ENCODE peak calls at places on chromosomes 7 and 10, in seven cellular contexts. One of them, this sample, is unnamed.

GRCh38 chr10:15461353-15462108 is 90.4 kb upstream of the FAM171A1 start:
- DNase-seq in GM06990: no peak
- DNase-seq in GM12865: peak
- DNase-seq in Panc1: no peak
- DNase-seq in GM12878: no peak
- DNase-seq in mucosa of descending colon: peak
- DNase-seq in brain microvascular endothelial cell: peak
- DNase-seq in this sample: peak

GRCh38 chr10:69097729-69098128 is 9.8 kb downstream of the SRGN start:
- DNase-seq in GM06990: no peak
- DNase-seq in brain microvascular endothelial cell: no peak
- DNase-seq in GM12878: no peak
- DNase-seq in Panc1: no peak
- DNase-seq in GM12865: no peak
- DNase-seq in mucosa of descending colon: no peak
- DNase-seq in this sample: no peak

GRCh38 chr7:46930336-46930735 is 651.6 kb downstream of the TNS3 start:
- DNase-seq in GM12878: no peak
- DNase-seq in GM06990: no peak
- DNase-seq in Panc1: peak
- DNase-seq in mucosa of descending colon: no peak
- DNase-seq in GM12865: peak
- DNase-seq in brain microvascular endothelial cell: peak
- DNase-seq in this sample: peak

GRCh38 chr10:14438057-14438456 is 107.3 kb upstream of the FRMD4A start:
- DNase-seq in GM12865: no peak
- DNase-seq in GM06990: no peak
- DNase-seq in brain microvascular endothelial cell: no peak
- DNase-seq in mucosa of descending colon: no peak
- DNase-seq in GM12878: no peak
- DNase-seq in Panc1: no peak
- DNase-seq in this sample: no peak

GRCh38 chr7:2019693-2020511 is 212.8 kb downstream of the MAD1L1 start:
- DNase-seq in GM06990: peak
- DNase-seq in brain microvascular endothelial cell: peak
- DNase-seq in mucosa of descending colon: peak
- DNase-seq in GM12865: peak
- DNase-seq in Panc1: no peak
- DNase-seq in GM12878: no peak
- DNase-seq in this sample: peak

GRCh38 chr10:110336111-110336721 is 31.5 kb upstream of the SMNDC1 start:
- DNase-seq in GM12878: no peak
- DNase-seq in mucosa of descending colon: no peak
- DNase-seq in Panc1: no peak
- DNase-seq in brain microvascular endothelial cell: peak
- DNase-seq in GM06990: no peak
- DNase-seq in GM12865: no peak
- DNase-seq in this sample: peak

GRCh38 chr7:158321936-158322615 is 265.5 kb downstream of the PTPRN2 start:
- DNase-seq in Panc1: no peak
- DNase-seq in GM06990: no peak
- DNase-seq in GM12878: no peak
- DNase-seq in mucosa of descending colon: no peak
- DNase-seq in brain microvascular endothelial cell: no peak
- DNase-seq in GM12865: no peak
- DNase-seq in this sample: no peak

GRCh38 chr7:11648980-11649379 is 183.0 kb downstream of the THSD7A start:
- DNase-seq in Panc1: no peak
- DNase-seq in GM12878: no peak
- DNase-seq in GM12865: no peak
- DNase-seq in GM06990: no peak
- DNase-seq in brain microvascular endothelial cell: peak
- DNase-seq in mucosa of descending colon: no peak
- DNase-seq in this sample: no peak

GRCh38 chr10:107800061-107800460 is 635.6 kb upstream of the SORCS1 start:
- DNase-seq in GM06990: no peak
- DNase-seq in mucosa of descending colon: no peak
- DNase-seq in GM12865: no peak
- DNase-seq in GM12878: no peak
- DNase-seq in Panc1: no peak
- DNase-seq in brain microvascular endothelial cell: no peak
- DNase-seq in this sample: no peak

GRCh38 chr10:69475433-69475830 is 24.2 kb downstream of the TSPAN15 start:
- DNase-seq in GM12878: no peak
- DNase-seq in brain microvascular endothelial cell: no peak
- DNase-seq in GM06990: no peak
- DNase-seq in mucosa of descending colon: no peak
- DNase-seq in Panc1: no peak
- DNase-seq in GM12865: no peak
- DNase-seq in this sample: peak

GRCh38 chr7:15723840-15724239 is 37.4 kb upstream of the MEOX2 start:
- DNase-seq in brain microvascular endothelial cell: no peak
- DNase-seq in Panc1: no peak
- DNase-seq in mucosa of descending colon: no peak
- DNase-seq in GM12878: no peak
- DNase-seq in GM06990: no peak
- DNase-seq in GM12865: no peak
- DNase-seq in this sample: peak

GRCh38 chr7:46220066-46220630 is 299.1 kb upstream of the IGFBP3 start:
- DNase-seq in brain microvascular endothelial cell: no peak
- DNase-seq in mucosa of descending colon: no peak
- DNase-seq in GM12865: no peak
- DNase-seq in Panc1: no peak
- DNase-seq in GM12878: no peak
- DNase-seq in GM06990: no peak
- DNase-seq in this sample: peak

GRCh38 chr10:2150315-2150714 is 413.0 kb upstream of the ADARB2 start:
- DNase-seq in GM06990: no peak
- DNase-seq in GM12878: no peak
- DNase-seq in Panc1: no peak
- DNase-seq in mucosa of descending colon: no peak
- DNase-seq in brain microvascular endothelial cell: no peak
- DNase-seq in GM12865: no peak
- DNase-seq in this sample: no peak

GRCh38 chr10:79454259-79454658 is 8.8 kb upstream of the ZCCHC24 start:
- DNase-seq in Panc1: no peak
- DNase-seq in GM12878: no peak
- DNase-seq in mucosa of descending colon: no peak
- DNase-seq in GM06990: no peak
- DNase-seq in brain microvascular endothelial cell: no peak
- DNase-seq in GM12865: no peak
- DNase-seq in this sample: peak

GRCh38 chr7:47500103-47500563 is 81.8 kb downstream of the TNS3 start:
- DNase-seq in GM12865: no peak
- DNase-seq in mucosa of descending colon: peak
- DNase-seq in GM06990: no peak
- DNase-seq in brain microvascular endothelial cell: no peak
- DNase-seq in GM12878: no peak
- DNase-seq in Panc1: no peak
- DNase-seq in this sample: no peak

GRCh38 chr7:69906309-69906995 is 308.2 kb downstream of the AUTS2 start:
- DNase-seq in GM12878: peak
- DNase-seq in GM06990: peak
- DNase-seq in mucosa of descending colon: no peak
- DNase-seq in brain microvascular endothelial cell: no peak
- DNase-seq in Panc1: no peak
- DNase-seq in GM12865: peak
- DNase-seq in this sample: peak

GRCh38 chr10:607545-608196 is 81.8 kb downstream of the DIP2C start:
- DNase-seq in GM12878: no peak
- DNase-seq in brain microvascular endothelial cell: no peak
- DNase-seq in mucosa of descending colon: no peak
- DNase-seq in GM06990: no peak
- DNase-seq in GM12865: no peak
- DNase-seq in Panc1: no peak
- DNase-seq in this sample: peak

GRCh38 chr10:28566458-28566857 is 33.5 kb downstream of the WAC start:
- DNase-seq in GM12878: no peak
- DNase-seq in Panc1: no peak
- DNase-seq in GM06990: no peak
- DNase-seq in GM12865: no peak
- DNase-seq in mucosa of descending colon: no peak
- DNase-seq in brain microvascular endothelial cell: no peak
- DNase-seq in this sample: no peak

GRCh38 chr7:27169658-27170493 is 4.2 kb downstream of the HOXA10 start:
- DNase-seq in Panc1: no peak
- DNase-seq in brain microvascular endothelial cell: no peak
- DNase-seq in GM12865: no peak
- DNase-seq in GM06990: no peak
- DNase-seq in GM12878: no peak
- DNase-seq in mucosa of descending colon: peak
- DNase-seq in this sample: no peak

GRCh38 chr7:50349963-50350944 is 45.7 kb downstream of the IKZF1 start:
- DNase-seq in Panc1: no peak
- DNase-seq in mucosa of descending colon: no peak
- DNase-seq in brain microvascular endothelial cell: no peak
- DNase-seq in GM12865: peak
- DNase-seq in GM06990: peak
- DNase-seq in GM12878: peak
- DNase-seq in this sample: no peak

GRCh38 chr10:74058658-74059057 is 60.7 kb downstream of the VCL start:
- DNase-seq in brain microvascular endothelial cell: no peak
- DNase-seq in GM12878: no peak
- DNase-seq in GM12865: peak
- DNase-seq in Panc1: no peak
- DNase-seq in GM06990: no peak
- DNase-seq in mucosa of descending colon: no peak
- DNase-seq in this sample: peak

GRCh38 chr7:107838816-107839584 is 36.0 kb upstream of the SLC26A3 start:
- DNase-seq in mucosa of descending colon: no peak
- DNase-seq in brain microvascular endothelial cell: no peak
- DNase-seq in GM06990: no peak
- DNase-seq in GM12878: no peak
- DNase-seq in GM12865: no peak
- DNase-seq in Panc1: no peak
- DNase-seq in this sample: no peak

GRCh38 chr10:2049560-2049959 is 312.2 kb upstream of the ADARB2 start:
- DNase-seq in GM12865: no peak
- DNase-seq in brain microvascular endothelial cell: no peak
- DNase-seq in mucosa of descending colon: no peak
- DNase-seq in Panc1: no peak
- DNase-seq in GM06990: no peak
- DNase-seq in GM12878: no peak
- DNase-seq in this sample: no peak

GRCh38 chr10:130177250-130177649 is 41.1 kb downstream of the GLRX3 start:
- DNase-seq in GM12865: no peak
- DNase-seq in brain microvascular endothelial cell: no peak
- DNase-seq in GM12878: no peak
- DNase-seq in Panc1: no peak
- DNase-seq in GM06990: no peak
- DNase-seq in mucosa of descending colon: no peak
- DNase-seq in this sample: no peak

GRCh38 chr10:12847361-12847975 is 154.0 kb downstream of the CCDC3 start:
- DNase-seq in brain microvascular endothelial cell: no peak
- DNase-seq in GM06990: no peak
- DNase-seq in GM12865: peak
- DNase-seq in mucosa of descending colon: no peak
- DNase-seq in GM12878: no peak
- DNase-seq in Panc1: no peak
- DNase-seq in this sample: no peak

GRCh38 chr10:99965700-99966099 is 44.0 kb downstream of the DNMBP start:
- DNase-seq in brain microvascular endothelial cell: no peak
- DNase-seq in GM12878: no peak
- DNase-seq in GM06990: no peak
- DNase-seq in mucosa of descending colon: no peak
- DNase-seq in Panc1: no peak
- DNase-seq in GM12865: no peak
- DNase-seq in this sample: no peak

GRCh38 chr10:5929442-5929841 is 39.4 kb downstream of the FBH1 start:
- DNase-seq in brain microvascular endothelial cell: no peak
- DNase-seq in Panc1: no peak
- DNase-seq in GM12878: no peak
- DNase-seq in GM06990: no peak
- DNase-seq in mucosa of descending colon: no peak
- DNase-seq in GM12865: no peak
- DNase-seq in this sample: no peak

GRCh38 chr7:110296321-110296720 is 794.6 kb upstream of the LRRN3 start:
- DNase-seq in brain microvascular endothelial cell: no peak
- DNase-seq in Panc1: no peak
- DNase-seq in GM12865: no peak
- DNase-seq in GM06990: no peak
- DNase-seq in mucosa of descending colon: no peak
- DNase-seq in GM12878: no peak
- DNase-seq in this sample: no peak

GRCh38 chr10:97117372-97117771 is 68.4 kb downstream of the SLIT1 start:
- DNase-seq in Panc1: peak
- DNase-seq in mucosa of descending colon: no peak
- DNase-seq in GM12878: no peak
- DNase-seq in GM06990: no peak
- DNase-seq in brain microvascular endothelial cell: no peak
- DNase-seq in GM12865: no peak
- DNase-seq in this sample: no peak
- TF ChIP-seq CTCF in Panc1: no peak
- TF ChIP-seq CTCF in mucosa of descending colon: no peak
- TF ChIP-seq CTCF in GM12878: no peak
- TF ChIP-seq CTCF in GM06990: peak
- TF ChIP-seq CTCF in brain microvascular endothelial cell: peak
- TF ChIP-seq CTCF in GM12865: peak
- TF ChIP-seq CTCF in this sample: peak

GRCh38 chr7:30752979-30753378 is 1.0 kb downstream of the INMT start:
- DNase-seq in mucosa of descending colon: peak
- DNase-seq in GM12865: no peak
- DNase-seq in Panc1: no peak
- DNase-seq in GM06990: no peak
- DNase-seq in brain microvascular endothelial cell: no peak
- DNase-seq in GM12878: no peak
- DNase-seq in this sample: peak
- H3K4me3 ChIP-seq in mucosa of descending colon: no peak
- H3K4me3 ChIP-seq in GM12865: no peak
- H3K4me3 ChIP-seq in Panc1: no peak
- H3K4me3 ChIP-seq in GM06990: no peak
- H3K4me3 ChIP-seq in brain microvascular endothelial cell: no peak
- H3K4me3 ChIP-seq in GM12878: no peak
- H3K4me3 ChIP-seq in this sample: no peak

DNA sequence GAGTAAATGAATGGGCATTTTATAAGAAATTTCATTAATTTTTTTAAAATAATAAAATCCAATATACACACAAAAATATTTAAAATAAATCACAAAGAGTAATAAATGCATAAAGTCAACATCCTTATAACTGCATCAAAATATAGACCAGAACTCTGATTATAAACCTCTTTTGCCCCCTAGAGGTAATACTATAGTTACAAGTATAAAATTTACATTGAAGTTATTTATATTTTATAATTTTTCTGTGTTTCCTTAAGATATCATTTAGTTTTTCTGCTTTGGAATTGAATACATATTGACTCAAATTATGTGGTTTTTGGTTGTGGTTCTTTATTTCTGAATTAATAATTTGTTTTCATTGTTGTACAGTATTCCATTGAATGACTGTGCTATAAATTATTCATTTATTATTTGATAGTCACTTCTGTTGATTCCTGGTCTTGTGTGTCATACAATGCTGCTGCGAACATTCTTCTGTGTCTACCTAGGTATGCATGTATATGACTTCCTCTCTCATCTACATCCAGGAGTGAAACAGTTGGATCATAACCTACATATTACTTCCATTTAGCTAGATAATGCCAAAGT is 673.6 kb downstream of the IPMK start:
- DNase-seq in GM12878: no peak
- DNase-seq in GM06990: no peak
- DNase-seq in GM12865: no peak
- DNase-seq in Panc1: no peak
- DNase-seq in brain microvascular endothelial cell: no peak
- DNase-seq in mucosa of descending colon: no peak
- DNase-seq in this sample: no peak
- TF ChIP-seq CTCF in GM12878: no peak
- TF ChIP-seq CTCF in GM06990: peak
- TF ChIP-seq CTCF in GM12865: no peak
- TF ChIP-seq CTCF in Panc1: no peak
- TF ChIP-seq CTCF in brain microvascular endothelial cell: no peak
- TF ChIP-seq CTCF in mucosa of descending colon: no peak
- TF ChIP-seq CTCF in this sample: no peak

GRCh38 chr7:452230-452751 is 67.4 kb downstream of the PDGFA start:
- DNase-seq in mucosa of descending colon: no peak
- DNase-seq in Panc1: no peak
- DNase-seq in GM12865: peak
- DNase-seq in GM12878: no peak
- DNase-seq in GM06990: no peak
- DNase-seq in brain microvascular endothelial cell: peak
- DNase-seq in this sample: peak
- H3K4me3 ChIP-seq in mucosa of descending colon: no peak
- H3K4me3 ChIP-seq in Panc1: no peak
- H3K4me3 ChIP-seq in GM12865: no peak
- H3K4me3 ChIP-seq in GM12878: no peak
- H3K4me3 ChIP-seq in GM06990: peak
- H3K4me3 ChIP-seq in brain microvascular endothelial cell: no peak
- H3K4me3 ChIP-seq in this sample: no peak

This sample was measured in AG10803.